ENCODE peak calls at places on chromosomes 1 and 21, in nine cellular contexts. I, M, Q, B, W, D, A, Y and G are unnamed samples.

GRCh38 chr1:51898090-51898734 is 19.7 kb upstream of the NRDC start:
- DNase-seq in A (no peak), I (no peak), Y (peak), M (no peak), D (no peak), B (no peak), W (no peak), Q (no peak), G (no peak)

GRCh38 chr1:242673652-242674051 is 149.2 kb upstream of the PLD5 start:
- DNase-seq in I (no peak), B (no peak), M (no peak), Q (no peak), A (no peak), Y (no peak), D (no peak), W (no peak), G (no peak)

GRCh38 chr1:211353562-211354212 is 27.1 kb downstream of the TRAF5 start:
- DNase-seq in M (no peak), I (no peak), B (no peak), Q (no peak), D (no peak), A (no peak), Y (no peak), W (no peak), G (no peak)

GRCh38 chr1:230219174-230220067 is 152.4 kb downstream of the GALNT2 start:
- DNase-seq in I (no peak), Q (no peak), B (no peak), Y (no peak), D (no peak), W (no peak), A (no peak), M (no peak), G (no peak)

GRCh38 chr1:162756523-162756922 is 34.0 kb upstream of the HSD17B7 start:
- DNase-seq in D (no peak), Q (no peak), Y (no peak), M (no peak), W (no peak), I (no peak), A (no peak), B (no peak), G (no peak)

GRCh38 chr1:37808369-37809319 is 636 bp upstream of the YRDC start:
- DNase-seq in Y (no peak), M (peak), Q (peak), D (peak), W (peak), I (no peak), A (peak), B (peak), G (peak)

GRCh38 chr1:116721608-116722007 is 32.6 kb upstream of the CD2 start:
- DNase-seq in D (no peak), W (no peak), A (no peak), Y (no peak), M (no peak), B (no peak), Q (no peak), I (no peak), G (no peak)

GRCh38 chr1:2393471-2393877 is 1.8 kb downstream of the RER1 start:
- DNase-seq in B (no peak), D (no peak), Y (no peak), I (no peak), A (no peak), M (no peak), Q (no peak), W (no peak), G (no peak)

GRCh38 chr1:201714542-201715276 is 114.2 kb upstream of the IPO9 start:
- DNase-seq in M (peak), W (no peak), A (no peak), Q (peak), Y (peak), I (no peak), B (no peak), D (no peak), G (no peak)

GRCh38 chr21:15010645-15011044 is 54.2 kb downstream of the NRIP1 start:
- DNase-seq in Q (no peak), W (no peak), M (no peak), I (no peak), A (no peak), B (no peak), Y (no peak), D (no peak), G (peak)

GRCh38 chr1:234656981-234657651 is 47.1 kb upstream of the IRF2BP2 start:
- DNase-seq in B (no peak), D (no peak), Q (no peak), A (no peak), M (no peak), Y (peak), I (no peak), W (peak), G (no peak)

GRCh38 chr1:92749024-92749634 is 35.8 kb downstream of the EVI5 start:
- DNase-seq in Q (no peak), D (peak), W (peak), A (no peak), Y (peak), M (no peak), I (peak), B (no peak), G (peak)

GRCh38 chr1:204289280-204289679 is 70.4 kb downstream of the PLEKHA6 start:
- DNase-seq in M (no peak), W (no peak), Y (no peak), A (no peak), Q (no peak), I (no peak), B (no peak), D (no peak), G (peak)

GRCh38 chr1:11563560-11564069 is 84.7 kb downstream of the DISP3 start:
- DNase-seq in Y (peak), I (no peak), D (no peak), W (no peak), Q (no peak), M (no peak), B (no peak), A (no peak), G (peak)

GRCh38 chr1:94552071-94552586 is 10.6 kb upstream of the F3 start:
- DNase-seq in Q (no peak), Y (no peak), W (no peak), A (no peak), B (no peak), D (no peak), I (no peak), M (no peak), G (no peak)

GRCh38 chr1:85936470-85936869 is 220.1 kb downstream of the COL24A1 start:
- DNase-seq in W (no peak), A (no peak), Q (no peak), D (no peak), Y (no peak), M (no peak), I (no peak), B (no peak), G (no peak)

GRCh38 chr1:118290571-118290970 is 105.5 kb upstream of the SPAG17 start:
- DNase-seq in M (no peak), W (no peak), Y (no peak), B (no peak), A (no peak), I (no peak), Q (no peak), D (no peak), G (no peak)

GRCh38 chr1:198637157-198637556 is 1.7 kb upstream of the PTPRC start:
- DNase-seq in Q (no peak), M (no peak), A (no peak), B (no peak), Y (no peak), D (no peak), I (no peak), W (no peak), G (no peak)

GRCh38 chr1:25148673-25149300 is 83.5 kb downstream of the SYF2 start:
- DNase-seq in Y (no peak), A (peak), Q (no peak), M (no peak), I (peak), D (peak), W (peak), B (peak), G (no peak)

GRCh38 chr1:154221815-154222081 is 993 bp downstream of the UBAP2L start:
- DNase-seq in I (no peak), W (no peak), A (no peak), Q (no peak), B (no peak), D (no peak), M (no peak), Y (peak), G (no peak)